ENCODE peak calls at places on chromosomes 7 and 10, in nine cellular contexts. P, G, N, V, S, L, M, D and J are unnamed samples. For H3K36me3 and H3K4me1, the result is how much of the 10 kb centered on the place peaks cover.

GRCh38 chr10:29849886-29850285 is 209.5 kb downstream of the JCAD start:
- DNase-seq in N (no peak), V (no peak), S (no peak), P (no peak), G (peak), L (no peak), D (no peak), M (no peak), J (no peak)

GRCh38 chr7:34034728-34035127 is 129.4 kb downstream of the BMPER start:
- DNase-seq in M (no peak), G (no peak), V (no peak), L (no peak), S (no peak), N (no peak), P (no peak), D (no peak), J (no peak)

GRCh38 chr10:86644412-86645110 is 9.8 kb upstream of the OPN4 start:
- DNase-seq in M (no peak), N (no peak), G (peak), P (no peak), S (peak), D (no peak), V (no peak), L (no peak), J (no peak)

GRCh38 chr7:23662124-23662982 is 17.6 kb upstream of the FAM221A start:
- DNase-seq in G (peak), P (no peak), S (no peak), L (no peak), M (no peak), N (no peak), D (no peak), V (no peak), J (no peak)

GRCh38 chr7:5643280-5643679 is 138.2 kb downstream of the RNF216 start:
- DNase-seq in D (peak), V (no peak), M (peak), N (no peak), G (no peak), P (peak), S (peak), L (no peak), J (no peak)

GRCh38 chr10:117133273-117134083 is 4.6 kb downstream of the VAX1 start:
- DNase-seq in M (no peak), L (no peak), N (no peak), P (no peak), D (no peak), G (no peak), V (no peak), S (no peak), J (no peak)

GRCh38 chr7:139051655-139052054 is 15.8 kb upstream of the ZC3HAV1L start:
- DNase-seq in V (no peak), L (no peak), S (no peak), D (no peak), G (no peak), M (no peak), N (no peak), P (no peak), J (no peak)

GRCh38 chr7:28855538-28856217 is 102.5 kb downstream of the TRIL start:
- DNase-seq in L (no peak), D (no peak), G (peak), M (no peak), P (no peak), N (no peak), V (no peak), S (no peak), J (no peak)

GRCh38 chr7:5677538-5678294 is 103.7 kb downstream of the RNF216 start:
- DNase-seq in M (peak), V (peak), S (peak), N (peak), P (peak), L (peak), G (peak), D (peak), J (peak)

GRCh38 chr10:102384606-102385429 is 10.7 kb upstream of the NFKB2 start:
- DNase-seq in N (no peak), S (peak), V (no peak), P (no peak), L (peak), G (peak), D (no peak), M (no peak), J (no peak)
- H3K4me3 ChIP-seq in N (no peak), S (no peak), V (no peak), P (no peak), L (no peak), G (no peak), D (no peak), M (no peak), J (no peak)

GRCh38 chr7:47415289-47416212 is 166.4 kb downstream of the TNS3 start:
- DNase-seq in G (no peak), M (no peak), P (no peak), D (no peak), S (no peak), N (no peak), L (no peak), V (no peak), J (no peak)
- H3K36me3 ChIP-seq in G (half or more), M (under half), P (under half), D (under half), S (under half), N (under half), L (under half), V (under half), J (under half)

GRCh38 chr7:47622946-47623640 is 41.2 kb upstream of the TNS3 start:
- DNase-seq in M (no peak), N (no peak), S (no peak), G (peak), P (no peak), D (no peak), L (peak), V (peak), J (peak)

GRCh38 chr7:47622586-47622945 is 40.7 kb upstream of the TNS3 start:
- DNase-seq in M (no peak), N (no peak), V (no peak), G (no peak), P (no peak), L (no peak), S (no peak), D (no peak), J (no peak)

GRCh38 chr7:47619806-47620205 is 37.9 kb upstream of the TNS3 start:
- DNase-seq in S (no peak), M (no peak), V (no peak), G (peak), L (no peak), P (no peak), N (no peak), D (no peak), J (no peak)

GRCh38 chr7:47621347-47621746 is 39.4 kb upstream of the TNS3 start:
- DNase-seq in S (no peak), M (no peak), V (no peak), D (no peak), P (no peak), N (no peak), L (no peak), G (no peak), J (no peak)

DNA sequence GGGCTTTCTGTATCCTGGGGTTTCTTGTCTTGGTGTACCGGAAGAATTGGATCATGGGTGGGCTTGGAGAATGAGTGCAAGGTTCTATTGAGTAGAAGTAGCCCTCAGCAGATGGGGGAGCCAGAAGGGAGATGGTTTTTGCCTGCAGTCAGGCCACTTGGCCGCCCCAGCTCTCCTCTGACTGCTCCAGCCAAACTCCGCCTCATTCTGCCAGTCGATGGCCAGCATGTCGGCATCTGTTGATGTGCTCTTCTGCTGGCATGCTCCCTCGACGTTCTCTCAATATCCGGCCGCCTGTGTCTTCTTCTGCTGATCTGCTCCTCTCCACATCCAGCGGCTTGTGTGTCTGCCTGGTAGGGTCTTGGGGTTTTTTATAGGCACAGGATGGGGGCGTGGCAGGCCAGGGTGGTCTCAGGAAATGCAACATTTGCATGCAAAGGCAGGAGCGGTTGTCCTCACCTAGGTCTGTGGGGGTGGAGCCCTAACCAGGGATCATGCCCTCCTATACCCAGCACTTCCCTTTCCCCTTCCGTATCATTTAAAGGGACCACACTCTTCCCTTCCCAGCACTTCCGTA is 40.2 kb upstream of the TNS3 start:
- DNase-seq in N (no peak), G (no peak), L (no peak), D (no peak), M (no peak), V (no peak), P (no peak), S (no peak), J (no peak)
- H3K4me1 ChIP-seq in N (under half), G (under half), L (under half), D (under half), M (under half), V (under half), P (under half), S (under half), J (under half)

GRCh38 chr10:48614481-48615383 is 9.9 kb upstream of the ARHGAP22 start:
- DNase-seq in N (no peak), L (no peak), G (peak), S (no peak), V (no peak), P (no peak), D (no peak), M (no peak), J (no peak)
- H3K4me3 ChIP-seq in N (no peak), L (no peak), G (peak), S (no peak), V (no peak), P (no peak), D (no peak), M (no peak), J (no peak)

GRCh38 chr10:96257944-96258343 is 13.4 kb downstream of the BLNK start:
- DNase-seq in N (no peak), P (no peak), G (no peak), M (no peak), L (no peak), S (no peak), V (no peak), D (no peak), J (peak)
- H3K36me3 ChIP-seq in N (under half), P (under half), G (under half), M (under half), L (under half), S (under half), V (under half), D (under half), J (under half)

DNA sequence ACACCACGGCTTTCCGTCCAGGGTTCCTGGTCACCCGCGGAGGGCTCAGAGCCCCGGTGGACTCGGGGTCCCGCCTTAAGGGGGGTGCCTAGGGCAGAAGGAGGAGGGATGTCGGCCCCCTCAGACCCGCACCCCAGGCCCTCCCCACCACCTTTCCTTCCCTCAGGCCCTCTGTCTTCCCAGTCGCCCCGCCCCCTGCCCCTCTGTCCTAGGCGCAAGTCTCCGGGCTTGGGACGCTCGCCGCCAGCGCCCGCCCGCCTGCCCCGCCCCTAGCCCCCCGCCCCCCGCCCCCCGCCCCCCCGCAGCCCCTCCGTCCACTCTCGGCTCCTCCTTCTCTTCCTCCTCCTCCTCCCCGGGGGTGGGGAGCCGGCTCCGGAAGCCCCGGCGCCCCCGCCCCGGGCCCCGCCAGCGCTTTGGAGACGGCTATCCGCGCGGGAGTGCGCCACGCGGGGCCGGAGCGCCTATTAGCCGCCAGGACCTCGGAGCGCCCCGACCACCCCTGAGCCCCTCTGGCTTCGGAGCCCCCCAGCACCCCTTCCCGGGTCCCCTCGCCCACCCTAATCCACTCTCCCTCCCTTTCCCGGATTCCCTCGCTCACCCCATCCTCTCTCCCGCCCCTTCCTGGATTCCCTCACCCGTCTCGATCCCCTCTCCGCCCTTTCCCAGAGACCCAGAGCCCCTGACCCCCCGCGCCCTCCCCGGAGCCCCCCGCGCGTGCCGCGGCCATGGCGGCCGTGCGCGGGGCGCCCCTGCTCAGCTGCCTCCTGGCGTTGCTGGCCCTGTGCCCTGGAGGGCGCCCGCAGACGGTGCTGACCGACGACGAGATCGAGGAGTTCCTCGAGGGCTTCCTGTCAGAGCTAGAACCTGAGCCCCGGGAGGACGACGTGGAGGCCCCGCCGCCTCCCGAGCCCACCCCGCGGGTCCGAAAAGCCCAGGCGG is at the start of gene AEBP1:
- DNase-seq in L (no peak), G (no peak), P (no peak), V (peak), D (peak), N (peak), M (peak), S (peak), J (peak)
- H3K4me1 ChIP-seq in L (under half), G (under half), P (under half), V (under half), D (under half), N (under half), M (under half), S (under half), J (under half)

DNA sequence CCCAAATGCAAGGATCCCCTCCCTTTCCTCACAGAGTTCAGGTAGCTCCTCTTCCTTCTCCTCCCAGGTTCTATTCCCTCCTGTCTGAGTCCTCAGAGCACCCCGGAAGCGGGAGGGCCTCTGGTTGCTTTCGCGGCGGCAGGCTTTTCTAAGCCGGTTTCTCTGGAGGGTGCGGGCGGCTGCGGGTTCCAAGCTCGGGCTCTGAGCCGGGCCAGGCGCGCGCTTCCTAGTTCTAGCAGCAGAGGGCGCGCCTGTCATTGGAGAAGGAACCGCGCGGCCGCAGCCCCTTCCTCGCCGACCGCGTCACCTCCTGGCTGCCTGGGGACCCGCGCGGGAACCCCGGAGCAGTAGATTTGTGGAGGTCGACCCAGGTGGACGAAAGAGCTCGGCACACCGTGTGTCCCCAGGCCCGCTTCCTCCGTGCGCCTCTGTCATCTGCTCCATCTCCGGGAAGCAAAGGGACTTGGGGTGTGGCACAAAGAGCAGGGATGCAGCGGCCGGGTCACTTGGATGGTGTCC is 388.9 kb upstream of the PODXL start:
- DNase-seq in G (peak), L (no peak), N (peak), M (peak), D (peak), S (no peak), P (no peak), V (peak), J (peak)
- H3K4me3 ChIP-seq in G (no peak), L (no peak), N (no peak), M (peak), D (no peak), S (no peak), P (no peak), V (no peak), J (no peak)

GRCh38 chr7:98907570-98907969 is 29.2 kb downstream of the TRRAP start:
- DNase-seq in S (no peak), V (no peak), L (no peak), D (no peak), M (no peak), G (no peak), P (no peak), N (no peak), J (no peak)
- H3K36me3 ChIP-seq in S (half or more), V (under half), L (under half), D (half or more), M (under half), G (half or more), P (half or more), N (half or more), J (under half)

DNA sequence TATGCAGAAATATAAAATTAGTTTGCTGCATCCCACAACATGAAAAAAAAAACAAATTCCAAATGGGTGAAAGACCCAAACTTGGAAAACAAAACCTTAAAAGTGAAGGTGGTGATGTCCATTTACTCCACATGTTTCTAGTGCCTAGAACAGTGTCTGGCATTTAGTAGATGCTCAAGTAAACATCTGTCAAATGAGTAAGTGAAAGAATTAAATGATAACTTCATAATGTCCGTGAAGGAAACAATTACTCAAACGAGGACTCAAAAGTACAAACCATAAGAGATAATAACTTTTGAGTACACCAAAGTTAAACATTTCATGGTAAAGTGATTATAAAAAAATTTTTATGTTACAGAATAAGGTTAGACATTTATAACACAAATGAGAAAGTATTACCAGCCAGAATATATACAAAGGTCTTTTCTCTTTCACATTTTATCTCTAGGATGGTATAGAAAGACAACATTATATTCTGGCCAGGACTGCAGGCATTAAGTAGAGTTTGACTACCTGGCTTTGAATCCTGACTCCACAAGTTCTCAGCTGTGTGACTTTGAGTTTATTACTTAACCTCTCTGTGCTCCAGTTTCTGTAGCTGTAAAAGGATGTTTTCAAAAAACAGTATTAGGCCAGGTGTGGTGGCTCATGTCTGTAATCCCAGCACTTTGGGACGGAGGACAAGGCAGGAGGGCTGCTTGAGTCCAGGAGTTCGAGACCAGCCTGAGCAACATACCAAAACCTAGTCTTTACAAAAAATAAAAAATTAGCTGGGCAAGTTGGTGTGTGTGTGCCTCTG is 20.7 kb downstream of the NMT2 start:
- DNase-seq in D (no peak), S (no peak), P (no peak), G (no peak), N (no peak), M (no peak), V (no peak), L (no peak), J (no peak)
- H3K4me1 ChIP-seq in D (under half), S (under half), P (under half), G (under half), N (under half), M (under half), V (under half), L (under half), J (under half)